ENCODE peak calls at places on chromosomes 13 and 19, in eight cellular contexts. X, O, E, W, P, T, H and C are unnamed samples.

GRCh38 chr13:114109646-114110045 is 22.8 kb downstream of the RASA3 start:
- DNase-seq in E (no peak), O (peak; percentile 59), H (no peak), T (no peak), P (no peak), W (no peak), X (no peak), C (peak; percentile 41)

GRCh38 chr19:10544242-10544752 is 593 bp downstream of the ATG4D start:
- DNase-seq in P (no peak), O (peak; percentile 17), X (no peak), H (no peak), E (no peak), T (peak; percentile 37), W (no peak), C (no peak)

GRCh38 chr13:92966900-92967299 is 259.7 kb upstream of the GPC6 start:
- DNase-seq in X (no peak), O (no peak), E (no peak), P (no peak), W (no peak), H (no peak), T (no peak), C (no peak)

GRCh38 chr13:33033361-33033812 is 17.2 kb downstream of the KL start:
- DNase-seq in P (no peak), X (no peak), W (no peak), H (no peak), T (no peak), E (no peak), O (no peak), C (peak; percentile 31)

GRCh38 chr13:114249062-114249461 is 14.4 kb downstream of the CDC16 start:
- DNase-seq in H (no peak), W (no peak), X (no peak), E (no peak), T (no peak), P (no peak), O (no peak), C (no peak)

GRCh38 chr13:57925250-57925649 is 293.7 kb downstream of the PCDH17 start:
- DNase-seq in T (no peak), W (peak; percentile 1), H (no peak), X (peak; percentile 4), P (no peak), O (no peak), E (peak; percentile 22), C (no peak)

GRCh38 chr19:17598953-17599352 is 43.5 kb downstream of the COLGALT1 start:
- DNase-seq in O (no peak), P (no peak), T (no peak), X (no peak), E (no peak), W (no peak), H (no peak), C (no peak)

GRCh38 chr13:110921695-110922094 is 6.8 kb upstream of the ANKRD10 start:
- DNase-seq in X (no peak), W (no peak), P (no peak), O (no peak), H (no peak), T (no peak), E (no peak), C (no peak)

GRCh38 chr19:48596679-48597465 is 9.7 kb upstream of the SPACA4 start:
- DNase-seq in T (no peak), W (no peak), E (no peak), P (no peak), O (no peak), X (no peak), H (no peak), C (no peak)

GRCh38 chr13:35388456-35388855 is 88.0 kb downstream of the MAB21L1 start:
- DNase-seq in T (no peak), P (no peak), O (no peak), W (no peak), X (peak; percentile 20), E (no peak), H (no peak), C (no peak)

GRCh38 chr13:38334845-38335244 is 14.8 kb upstream of the UFM1 start:
- DNase-seq in H (no peak), T (no peak), X (no peak), P (no peak), O (no peak), W (no peak), E (no peak), C (no peak)

GRCh38 chr13:48908381-48909087 is 67.2 kb upstream of the FNDC3A start:
- DNase-seq in W (peak; percentile 80), P (peak; percentile 37), H (peak; percentile 58), T (no peak), E (no peak), X (peak; percentile 61), O (no peak), C (no peak)

GRCh38 chr13:45434556-45435371 is 16.6 kb upstream of the SLC25A30 start:
- DNase-seq in X (no peak), W (no peak), E (no peak), H (no peak), P (no peak), T (no peak), O (no peak), C (no peak)

GRCh38 chr19:44552324-44552723 is 22.8 kb upstream of the CEACAM20 start:
- DNase-seq in T (peak; percentile 41), X (peak; percentile 12), W (peak; percentile 60), P (no peak), O (peak; percentile 27), H (peak; percentile 45), E (peak; percentile 45), C (peak; percentile 43)

DNA sequence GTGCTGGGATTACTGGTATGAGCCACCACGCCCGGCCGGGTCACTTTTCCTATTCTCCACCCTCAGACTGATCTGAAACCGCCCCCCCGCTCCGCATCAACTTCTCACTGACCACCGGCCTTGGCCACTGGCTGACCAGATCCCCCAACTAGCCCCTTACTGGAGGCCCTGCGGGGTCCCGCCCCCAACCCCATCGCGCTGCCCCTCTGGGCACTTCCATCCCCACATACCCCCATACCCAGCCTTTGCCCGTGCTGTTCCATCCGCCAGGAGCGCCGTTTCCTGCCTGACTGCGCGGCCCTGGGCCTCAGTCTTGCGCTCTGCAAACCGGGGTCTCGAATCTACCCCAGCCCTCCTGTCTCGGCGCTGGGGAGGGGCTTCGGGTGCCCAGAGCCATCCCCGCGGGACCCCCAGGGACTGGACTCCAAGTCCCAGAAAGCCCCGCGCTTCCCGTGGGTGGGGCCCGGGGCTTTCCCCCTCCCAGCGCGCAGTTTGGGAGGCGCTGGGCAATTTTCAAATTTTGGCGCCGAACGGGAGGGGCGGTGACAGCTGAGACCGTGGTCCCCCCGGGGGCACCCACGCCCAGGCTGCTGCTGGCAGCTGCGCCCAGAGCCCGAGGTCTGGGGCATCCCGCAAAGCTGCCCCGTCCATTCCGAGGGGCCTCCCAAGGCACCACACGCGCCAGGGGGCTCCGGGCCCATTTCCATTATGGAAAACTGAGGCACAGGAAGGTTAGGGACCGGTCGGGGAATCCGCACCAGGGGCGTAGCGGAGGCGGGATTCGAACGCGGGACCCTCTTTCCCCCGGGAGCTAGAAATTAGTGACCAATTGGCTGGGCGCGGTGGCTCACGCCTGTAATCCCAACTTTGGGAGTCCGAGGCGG is 5.2 kb upstream of the LMNB2 start:
- DNase-seq in E (peak; percentile 71), O (peak; percentile 61), W (peak; percentile 81), H (peak; percentile 59), T (peak; percentile 77), X (peak; percentile 49), P (peak; percentile 56), C (no peak)
- H3K4me2 ChIP-seq in E (peak overlapping the region; percentile 3), O (peak overlapping the region; percentile 88), W (peak overlapping the region; percentile 91), H (peak overlapping the region; percentile 97), T (peak overlapping the region; percentile 99), X (peak overlapping the region; percentile 87), P (peak overlapping the region; percentile 85), C (no peak overlapping the region)

DNA sequence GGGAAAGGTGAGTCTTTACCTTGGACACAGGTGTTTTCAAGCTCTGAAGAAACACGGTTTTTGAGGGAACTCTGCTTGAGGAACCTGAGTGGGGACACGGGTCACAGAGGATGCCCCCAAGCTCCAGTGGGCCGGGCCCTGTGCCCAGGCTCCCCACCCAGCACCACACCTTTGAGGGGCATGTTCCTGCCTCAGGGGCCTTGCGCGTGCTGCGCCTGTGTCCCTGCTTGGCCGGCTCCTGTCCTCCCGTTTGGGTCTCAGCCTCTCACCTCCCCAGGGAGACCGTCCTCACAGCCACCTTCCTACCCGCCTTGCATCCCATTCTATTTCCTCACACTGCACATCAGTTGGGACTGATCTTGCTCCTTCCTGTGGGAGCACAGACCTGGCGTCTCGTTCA is 21.1 kb downstream of the PIP5K1C start:
- DNase-seq in W (no peak), P (no peak), H (no peak), E (no peak), X (no peak), O (no peak), T (no peak), C (no peak)
- H3K4me1 ChIP-seq in W (no peaks in the 10 kb centered on the region), P (peaks cover 13% of the 10 kb centered on the region), H (no peaks in the 10 kb centered on the region), E (peaks cover 10% of the 10 kb centered on the region), X (no peaks in the 10 kb centered on the region), O (no peaks in the 10 kb centered on the region), T (no peaks in the 10 kb centered on the region), C (no peaks in the 10 kb centered on the region)

DNA sequence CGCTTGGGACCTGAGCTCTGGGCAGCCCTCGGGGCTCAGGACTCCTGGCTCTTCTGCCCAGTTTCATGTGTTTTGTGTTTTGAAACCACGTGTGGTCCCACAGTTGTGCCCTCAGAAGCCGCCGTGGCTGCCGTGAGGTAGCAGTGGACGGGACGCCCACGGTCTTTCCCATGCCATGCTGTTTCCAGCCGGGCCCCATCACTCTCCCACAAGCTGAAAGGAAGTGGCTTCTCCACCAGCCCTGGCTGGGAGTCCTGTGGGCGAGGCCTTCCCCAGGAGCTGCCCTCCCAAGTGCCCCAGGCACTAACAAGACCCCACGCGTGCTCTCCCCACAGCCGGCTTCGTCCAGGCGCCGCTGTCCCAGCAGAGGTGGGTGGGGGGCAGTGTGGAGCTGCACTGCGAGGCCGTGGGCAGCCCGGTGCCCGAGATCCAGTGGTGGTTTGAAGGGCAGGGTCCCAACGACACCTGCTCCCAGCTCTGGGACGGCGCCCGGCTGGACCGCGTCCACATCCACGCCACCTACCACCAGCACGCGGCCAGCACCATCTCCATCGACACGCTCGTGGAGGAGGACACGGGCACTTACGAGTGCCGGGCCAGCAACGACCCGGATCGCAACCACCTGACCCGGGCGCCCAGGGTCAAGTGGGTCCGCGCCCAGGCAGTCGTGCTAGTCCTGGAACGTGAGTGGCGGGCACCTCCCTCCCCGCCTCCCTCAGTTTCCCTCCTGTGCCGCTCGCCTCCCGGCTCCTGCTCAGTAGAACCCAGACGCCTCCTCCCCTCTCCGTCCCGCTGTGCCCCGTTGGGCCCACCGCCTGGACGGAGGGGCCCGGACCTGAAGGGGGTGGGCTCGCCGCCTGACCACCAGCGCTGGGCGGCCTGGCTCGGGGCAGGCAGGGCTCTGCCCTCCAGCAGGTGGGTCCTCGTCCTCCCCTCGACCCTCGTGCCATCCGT is 5.3 kb downstream of the BSG start:
- DNase-seq in O (no peak), T (no peak), W (no peak), H (no peak), P (no peak), E (no peak), X (no peak), C (no peak)
- H4K20me1 ChIP-seq in O (peaks cover 27% of the 10 kb centered on the region), T (peaks cover 6% of the 10 kb centered on the region), W (peaks cover 57% of the 10 kb centered on the region), H (peaks cover 13% of the 10 kb centered on the region), P (peaks cover 85% of the 10 kb centered on the region), E (peaks cover 2% of the 10 kb centered on the region), X (no peaks in the 10 kb centered on the region), C (peaks cover 86% of the 10 kb centered on the region)

DNA sequence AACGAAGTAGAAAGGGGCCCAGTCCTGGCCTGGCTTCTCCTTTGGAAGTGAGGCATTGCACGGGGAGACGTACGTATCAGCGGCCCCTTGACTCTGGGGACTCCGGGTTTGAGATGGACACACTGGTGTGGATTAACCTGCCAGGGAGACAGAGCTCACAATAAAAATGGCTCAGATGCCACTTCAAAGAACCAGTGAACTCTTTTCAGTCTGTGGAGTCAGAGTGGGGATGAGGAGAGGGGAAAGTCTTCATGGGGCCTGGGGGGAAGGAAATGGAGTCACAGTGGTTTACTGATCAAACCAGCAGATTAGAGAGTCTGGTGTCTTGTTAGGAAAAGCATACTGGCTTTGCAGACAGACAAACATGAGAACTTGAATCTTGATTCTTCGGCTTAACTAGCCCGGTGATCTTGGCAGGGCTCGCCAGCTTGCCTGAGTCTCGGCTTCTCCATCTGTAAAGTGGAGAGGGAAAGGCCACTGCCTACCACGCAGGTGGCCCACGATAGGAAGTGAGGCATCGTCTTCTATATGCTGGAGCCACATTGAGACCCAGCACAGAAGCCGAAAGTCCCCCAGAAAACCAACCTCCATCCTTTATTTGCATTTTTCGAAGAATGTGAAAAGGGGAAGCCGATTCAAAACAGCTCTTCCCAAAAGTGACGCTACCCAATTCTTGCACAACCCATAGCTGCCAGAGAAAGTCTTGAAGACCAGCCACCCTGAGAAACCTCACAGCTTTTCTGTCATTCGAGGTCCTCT is at the start of gene FFAR1:
- DNase-seq in H (no peak), E (no peak), X (no peak), T (peak; percentile 89), W (no peak), P (no peak), O (no peak), C (peak; percentile 50)
- H3K4me2 ChIP-seq in H (no peak within 1 kb of the TSS), E (no peak within 1 kb of the TSS), X (no peak within 1 kb of the TSS), T (peak within 1 kb of the TSS; percentile 70), W (no peak within 1 kb of the TSS), P (no peak within 1 kb of the TSS), O (no peak within 1 kb of the TSS), C (no peak within 1 kb of the TSS)